ENCODE peak calls at places on chromosomes 11 and 22, in four cellular contexts. One of them, this sample, is unnamed.

GRCh38 chr22:29343313-29343805 is 27.9 kb upstream of the RASL10A start:
- DNase-seq in cardiac fibroblast: peak; percentile 36
- DNase-seq in GM23248: peak; percentile 29
- DNase-seq in mucosa of descending colon: no peak
- DNase-seq in this sample: no peak

GRCh38 chr11:1230456-1231395 is 7.9 kb downstream of the MUC5B start:
- DNase-seq in cardiac fibroblast: no peak
- DNase-seq in GM23248: no peak
- DNase-seq in mucosa of descending colon: peak; percentile 26
- DNase-seq in this sample: no peak

GRCh38 chr11:119416606-119417580 is 6.1 kb downstream of the THY1 start:
- DNase-seq in cardiac fibroblast: peak; percentile 63
- DNase-seq in GM23248: peak; percentile 87
- DNase-seq in mucosa of descending colon: no peak
- DNase-seq in this sample: no peak

GRCh38 chr22:46777609-46777970 is 15.1 kb downstream of the TBC1D22A start:
- DNase-seq in cardiac fibroblast: no peak
- DNase-seq in GM23248: no peak
- DNase-seq in mucosa of descending colon: no peak
- DNase-seq in this sample: peak; percentile 82

GRCh38 chr22:24420072-24420976 is 7.1 kb upstream of the ADORA2A start:
- DNase-seq in cardiac fibroblast: no peak
- DNase-seq in GM23248: no peak
- DNase-seq in mucosa of descending colon: no peak
- DNase-seq in this sample: no peak

GRCh38 chr11:30489513-30489912 is 96.6 kb downstream of the MPPED2 start:
- DNase-seq in cardiac fibroblast: no peak
- DNase-seq in GM23248: no peak
- DNase-seq in mucosa of descending colon: no peak
- DNase-seq in this sample: no peak

GRCh38 chr22:20672732-20673131 is 101.2 kb upstream of the SERPIND1 start:
- DNase-seq in cardiac fibroblast: no peak
- DNase-seq in GM23248: no peak
- DNase-seq in mucosa of descending colon: no peak
- DNase-seq in this sample: no peak

GRCh38 chr11:10379871-10380568 is 75.0 kb upstream of the AMPD3 start:
- DNase-seq in cardiac fibroblast: peak; percentile 67
- DNase-seq in GM23248: peak; percentile 76
- DNase-seq in mucosa of descending colon: no peak
- DNase-seq in this sample: no peak

GRCh38 chr11:69915501-69916250 is 96.5 kb upstream of the FGF3 start:
- DNase-seq in cardiac fibroblast: peak; percentile 75
- DNase-seq in GM23248: peak; percentile 76
- DNase-seq in mucosa of descending colon: peak; percentile 84
- DNase-seq in this sample: no peak

GRCh38 chr22:49142891-49143290 is 684.8 kb downstream of the BRD1 start:
- DNase-seq in cardiac fibroblast: no peak
- DNase-seq in GM23248: no peak
- DNase-seq in mucosa of descending colon: no peak
- DNase-seq in this sample: no peak

GRCh38 chr11:107721207-107721606 is 9.4 kb upstream of the SLN start:
- DNase-seq in cardiac fibroblast: no peak
- DNase-seq in GM23248: no peak
- DNase-seq in mucosa of descending colon: no peak
- DNase-seq in this sample: no peak

GRCh38 chr11:109697140-109697843 is 275.3 kb downstream of the C11orf87 start:
- DNase-seq in cardiac fibroblast: peak; percentile 76
- DNase-seq in GM23248: peak; percentile 76
- DNase-seq in mucosa of descending colon: no peak
- DNase-seq in this sample: peak; percentile 12

GRCh38 chr11:19816040-19816439 is 103.4 kb downstream of the NAV2 start:
- DNase-seq in cardiac fibroblast: peak; percentile 7
- DNase-seq in GM23248: no peak
- DNase-seq in mucosa of descending colon: no peak
- DNase-seq in this sample: no peak

This sample was measured in GM06990.